ENCODE peak calls at places on chromosome 21, in four cellular contexts. C is right atrium auricular region; N is pancreas; V is CD4-positive, alpha-beta T cell. J is an unnamed sample.

GRCh38 chr21:36207577-36208320 is 51.1 kb downstream of the DOP1B start:
- DNase-seq in C (no peak), N (no peak), V (no peak), J (no peak)

GRCh38 chr21:16117331-16117730 is 387.5 kb downstream of the USP25 start:
- DNase-seq in C (no peak), N (no peak), V (no peak), J (no peak)

GRCh38 chr21:37253991-37254390 is 13.1 kb downstream of the VPS26C start:
- DNase-seq in C (no peak), N (no peak), V (no peak), J (no peak)

GRCh38 chr21:40269239-40269638 is 402.0 kb downstream of the PCP4 start:
- DNase-seq in C (no peak), N (no peak), V (no peak), J (no peak)

GRCh38 chr21:36330904-36331303 is 10.9 kb downstream of the MORC3 start:
- DNase-seq in C (no peak), N (no peak), V (peak), J (peak)

GRCh38 chr21:26405071-26405470 is 168.0 kb downstream of the CYYR1 start:
- DNase-seq in C (no peak), N (no peak), V (no peak), J (no peak)

GRCh38 chr21:40160911-40161310 is 293.7 kb downstream of the PCP4 start:
- DNase-seq in C (no peak), N (no peak), V (no peak), J (no peak)

GRCh38 chr21:14550200-14550599 is 4.1 kb upstream of the SAMSN1 start:
- DNase-seq in C (no peak), N (no peak), V (no peak), J (no peak)

GRCh38 chr21:32713726-32714125 is 14.1 kb downstream of the SYNJ1 start:
- DNase-seq in C (no peak), N (no peak), V (no peak), J (no peak)

GRCh38 chr21:36150192-36150711 is 6.4 kb upstream of the DOP1B start:
- DNase-seq in C (no peak), N (no peak), V (no peak), J (peak)

GRCh38 chr21:35113064-35113463 is 64.0 kb upstream of the RUNX1 start:
- DNase-seq in C (no peak), N (no peak), V (no peak), J (no peak)

GRCh38 chr21:34946385-34947121 is 102.5 kb downstream of the RUNX1 start:
- DNase-seq in C (no peak), N (no peak), V (no peak), J (no peak)

GRCh38 chr21:38351961-38352521 is 95.2 kb downstream of the KCNJ15 start:
- DNase-seq in C (no peak), N (no peak), V (no peak), J (no peak)

GRCh38 chr21:15054089-15054488 is 10.7 kb downstream of the NRIP1 start:
- DNase-seq in C (no peak), N (no peak), V (no peak), J (no peak)

GRCh38 chr21:31162079-31162699 is 123.9 kb upstream of the KRTAP19-8 start:
- DNase-seq in C (no peak), N (no peak), V (no peak), J (no peak)
- H3K27ac ChIP-seq in C (no peak), N (no peak), V (no peak), J (peak)

GRCh38 chr21:24045373-24045772 is 1561.9 kb downstream of the MRPL39 start:
- DNase-seq in C (no peak), N (no peak), V (no peak), J (no peak)
- H3K27ac ChIP-seq in C (no peak), N (no peak), V (no peak), J (peak)

GRCh38 chr21:31668651-31669491 is 9.4 kb downstream of the SOD1 start:
- DNase-seq in C (no peak), N (no peak), V (no peak), J (no peak)

GRCh38 chr21:31666445-31667010 is 7.0 kb downstream of the SOD1 start:
- DNase-seq in C (no peak), N (no peak), V (no peak), J (no peak)

GRCh38 chr21:31665397-31665796 is 5.9 kb downstream of the SOD1 start:
- DNase-seq in C (no peak), N (no peak), V (no peak), J (no peak)

GRCh38 chr21:31667141-31667540 is 7.6 kb downstream of the SOD1 start:
- DNase-seq in C (no peak), N (no peak), V (no peak), J (no peak)

DNA sequence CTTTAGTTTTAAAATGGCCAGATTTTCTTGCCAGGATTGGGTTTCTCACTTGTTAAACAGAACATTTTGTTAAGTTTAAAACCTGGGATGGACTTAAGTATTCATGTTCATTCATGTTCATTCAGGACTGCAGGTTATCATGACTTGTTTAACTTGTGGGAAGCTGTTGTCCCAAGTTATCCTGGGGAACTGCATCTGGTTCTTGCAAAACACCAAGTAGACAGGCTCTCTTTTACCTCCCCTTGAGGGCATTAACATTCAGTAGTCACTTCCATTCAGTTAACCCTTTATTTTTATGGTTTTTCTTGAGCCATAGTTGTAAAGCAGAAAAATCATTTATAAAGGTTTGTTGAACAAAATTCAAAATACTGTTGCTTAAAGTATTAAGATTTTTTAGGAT is 8.1 kb downstream of the SOD1 start:
- DNase-seq in C (no peak), N (no peak), V (no peak), J (no peak)
- H3K27ac ChIP-seq in C (no peak), N (no peak), V (no peak), J (no peak)

GRCh38 chr21:44735821-44736220 is 24.4 kb upstream of the TSPEAR start:
- DNase-seq in C (no peak), N (no peak), V (no peak), J (no peak)
- H3K27ac ChIP-seq in C (no peak), N (no peak), V (no peak), J (no peak)

GRCh38 chr21:33824156-33824941 is 91.3 kb downstream of the ATP5PO start:
- DNase-seq in C (no peak), N (no peak), V (no peak), J (no peak)
- H3K27ac ChIP-seq in C (peak), N (no peak), V (no peak), J (no peak)

GRCh38 chr21:28826569-28826968 is 166.1 kb downstream of the LTN1 start:
- DNase-seq in C (no peak), N (no peak), V (no peak), J (no peak)
- H3K27ac ChIP-seq in C (no peak), N (no peak), V (no peak), J (no peak)

DNA sequence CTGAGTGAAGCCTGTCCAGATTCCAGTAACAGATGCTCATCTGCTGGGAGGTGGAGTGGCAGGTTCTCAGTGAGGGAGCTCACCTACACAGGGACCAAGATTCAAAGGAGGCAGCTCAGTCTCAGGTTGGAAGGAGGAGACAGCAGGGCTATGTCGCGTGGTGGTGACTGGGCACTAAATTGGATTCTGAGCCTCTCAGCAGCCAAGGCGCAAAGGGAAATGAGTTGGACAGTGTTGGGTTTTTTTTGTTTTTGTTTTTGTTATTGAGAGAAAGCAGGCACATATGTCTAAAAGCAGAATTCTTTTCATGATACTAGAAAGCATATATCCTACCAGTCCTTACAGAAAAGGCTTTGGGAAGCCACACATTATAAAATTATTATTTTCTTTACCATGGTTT is 26.2 kb downstream of the UMODL1 start:
- DNase-seq in C (no peak), N (no peak), V (no peak), J (no peak)
- H3K27ac ChIP-seq in C (no peak), N (peak), V (no peak), J (no peak)

GRCh38 chr21:24594082-24594481 is 1013.2 kb downstream of the MRPL39 start:
- DNase-seq in C (no peak), N (no peak), V (no peak), J (no peak)

GRCh38 chr21:24590261-24590660 is 1017.0 kb downstream of the MRPL39 start:
- DNase-seq in C (no peak), N (no peak), V (no peak), J (no peak)
- H3K27ac ChIP-seq in C (no peak), N (no peak), V (no peak), J (no peak)

DNA sequence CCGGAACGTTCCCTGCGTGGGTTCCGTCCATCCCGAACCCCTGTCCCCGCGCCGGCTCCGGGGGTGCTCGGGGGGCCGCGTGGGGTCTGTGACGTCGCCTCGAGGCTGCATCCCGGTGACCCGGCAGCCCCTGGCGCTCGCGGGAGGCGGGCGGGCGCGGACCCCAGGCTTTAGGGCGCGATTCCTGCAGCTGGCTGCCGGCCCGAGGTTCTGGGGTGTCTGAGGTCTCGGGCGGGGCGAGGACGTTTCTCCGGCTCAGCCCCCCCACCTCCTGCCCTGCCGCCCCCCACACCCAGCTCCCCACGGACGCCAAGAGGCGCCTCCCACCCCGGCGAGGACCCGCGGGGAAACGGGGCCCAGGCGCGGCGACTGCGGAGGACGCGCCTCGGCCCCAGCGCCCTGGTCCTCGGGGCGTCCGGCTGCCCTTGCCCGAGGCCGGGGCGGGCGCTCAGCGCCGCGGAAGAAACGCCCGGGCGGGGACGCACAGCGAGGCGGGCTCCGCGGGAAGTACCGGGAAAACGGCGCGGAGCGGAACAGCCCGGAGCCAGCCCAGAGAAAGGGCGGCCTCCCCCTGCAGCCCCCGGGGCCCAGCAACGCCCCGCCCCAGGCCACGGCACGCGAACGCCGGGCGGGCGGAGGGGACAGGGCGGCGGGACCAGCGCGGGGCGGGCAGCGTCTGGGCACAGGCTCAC is 1.3 kb upstream of the PCBP3 start:
- DNase-seq in C (no peak), N (no peak), V (no peak), J (no peak)
- H3K27ac ChIP-seq in C (peak), N (no peak), V (peak), J (no peak)

GRCh38 chr21:44988607-44989537 is 49.0 kb downstream of the SLX9 start:
- DNase-seq in C (no peak), N (no peak), V (no peak), J (no peak)
- H3K27ac ChIP-seq in C (peak), N (no peak), V (no peak), J (no peak)